ENCODE peak calls at places on chromosomes 1 and 21, in six cellular contexts. T is K562, J is HCT116, Y is H1, B is SK-N-SH, V is GM12878. R is an unnamed sample. For H3K36me3, the result is how much of the 10 kb centered on the place peaks cover.

GRCh38 chr1:116679828-116680628 is 12.5 kb upstream of the IGSF3 start:
- DNase-seq in V (no peak), J (no peak), T (peak), B (no peak), Y (no peak), R (no peak)

GRCh38 chr1:161330346-161330745 is 16.2 kb downstream of the SDHC start:
- DNase-seq in J (no peak), T (no peak), Y (no peak), V (no peak), B (no peak), R (no peak)

GRCh38 chr1:241586905-241587532 is 53.1 kb downstream of the CHML start:
- DNase-seq in T (no peak), B (no peak), V (no peak), Y (no peak), J (no peak), R (no peak)

GRCh38 chr1:245686446-245687030 is 531.8 kb downstream of the KIF26B start:
- DNase-seq in J (no peak), T (no peak), B (no peak), V (no peak), Y (no peak), R (no peak)

GRCh38 chr21:36171741-36172331 is 15.2 kb downstream of the DOP1B start:
- DNase-seq in T (no peak), B (no peak), J (no peak), Y (no peak), V (no peak), R (no peak)

GRCh38 chr1:236143104-236143948 is 987 bp downstream of the GPR137B start:
- DNase-seq in Y (no peak), V (no peak), B (peak), J (no peak), T (no peak), R (no peak)

GRCh38 chr1:85494074-85494956 is 29.4 kb upstream of the DDAH1 start:
- DNase-seq in V (no peak), J (no peak), T (no peak), Y (no peak), B (peak), R (no peak)

GRCh38 chr1:22255341-22256212 is 112.7 kb upstream of the WNT4 start:
- DNase-seq in T (no peak), V (no peak), Y (no peak), J (no peak), B (no peak), R (no peak)

GRCh38 chr1:162391790-162392563 is 10.4 kb downstream of the C1orf226 start:
- DNase-seq in T (peak), Y (no peak), J (peak), V (no peak), B (peak), R (peak)
- TF ChIP-seq JUND in T (peak), Y (no peak), J (no peak), V (no peak), B (no peak), R (no peak)

GRCh38 chr1:223763881-223764280 is 51.5 kb downstream of the CAPN2 start:
- DNase-seq in Y (no peak), J (no peak), T (no peak), V (no peak), B (no peak), R (no peak)

GRCh38 chr1:223759273-223759672 is 46.9 kb downstream of the CAPN2 start:
- DNase-seq in B (no peak), T (peak), J (no peak), Y (peak), V (no peak), R (no peak)

GRCh38 chr1:223761416-223761815 is 49.1 kb downstream of the CAPN2 start:
- DNase-seq in B (no peak), Y (no peak), T (no peak), J (no peak), V (no peak), R (no peak)

GRCh38 chr1:223758734-223759133 is 46.4 kb downstream of the CAPN2 start:
- DNase-seq in V (no peak), J (no peak), Y (no peak), B (no peak), T (no peak), R (no peak)

GRCh38 chr1:223760833-223761232 is 48.5 kb downstream of the CAPN2 start:
- DNase-seq in B (no peak), T (no peak), Y (no peak), J (no peak), V (no peak), R (no peak)
- H3K36me3 ChIP-seq in B (half or more), T (half or more), Y (under half), J (under half), V (under half), R (under half)

GRCh38 chr1:47436979-47437517 is 796 bp upstream of the FOXD2 start:
- DNase-seq in T (peak), Y (no peak), J (no peak), B (peak), V (no peak), R (no peak)
- TF ChIP-seq JUND in T (no peak), Y (no peak), J (no peak), B (no peak), V (no peak), R (no peak)

GRCh38 chr1:21237386-21238088 is 52.7 kb downstream of the ECE1 start:
- DNase-seq in Y (no peak), B (no peak), V (no peak), T (no peak), J (no peak), R (no peak)

GRCh38 chr1:21238141-21238800 is 52.0 kb downstream of the ECE1 start:
- DNase-seq in T (no peak), J (no peak), V (no peak), Y (no peak), B (no peak), R (no peak)

GRCh38 chr1:21241761-21242581 is 48.3 kb downstream of the ECE1 start:
- DNase-seq in B (no peak), Y (no peak), J (no peak), V (no peak), T (no peak), R (no peak)

GRCh38 chr1:21240706-21241105 is 49.6 kb downstream of the ECE1 start:
- DNase-seq in J (no peak), B (no peak), Y (no peak), T (no peak), V (no peak), R (no peak)

DNA sequence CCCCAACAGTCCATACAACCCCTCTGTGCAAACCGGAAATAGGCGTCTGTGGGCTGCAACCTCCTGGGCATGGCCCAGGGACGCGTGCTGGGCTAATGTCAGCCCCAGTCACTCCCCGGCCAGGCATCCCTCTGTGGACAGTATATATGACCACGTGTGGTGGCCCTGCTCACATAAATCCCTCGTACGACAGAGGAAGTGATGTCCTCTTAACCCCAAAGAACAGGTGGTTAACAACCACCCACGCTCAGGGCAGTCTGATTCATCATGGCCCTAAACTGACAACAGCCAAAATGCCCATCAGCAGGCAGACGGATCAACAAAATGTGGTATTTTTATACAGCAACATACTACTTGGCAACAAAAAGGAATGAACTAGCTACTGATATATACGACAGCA is 51.1 kb downstream of the ECE1 start:
- DNase-seq in B (no peak), Y (no peak), V (no peak), T (no peak), J (no peak), R (no peak)
- H3K36me3 ChIP-seq in B (under half), Y (under half), V (under half), T (under half), J (under half), R (under half)